ENCODE peak calls at places on chromosomes 11 and 22, in five cellular contexts. T, N, K, Q and M are unnamed samples.

GRCh38 chr22:44103735-44104134 is 77.0 kb upstream of the PARVG start:
- DNase-seq in T (no peak), N (no peak), Q (no peak), K (no peak), M (peak; percentile 4)

GRCh38 chr11:102603091-102603490 is 22.0 kb downstream of the MMP20 start:
- DNase-seq in N (no peak), K (no peak), Q (no peak), T (no peak), M (no peak)

GRCh38 chr11:106281455-106282173 is 204.2 kb downstream of the AASDHPPT start:
- DNase-seq in T (no peak), K (no peak), N (no peak), Q (no peak), M (no peak)

GRCh38 chr11:90220391-90220790 is 2.5 kb downstream of the CHORDC1 start:
- DNase-seq in N (no peak), Q (no peak), T (no peak), K (no peak), M (no peak)

GRCh38 chr11:47154738-47155570 is 21.7 kb downstream of the ARFGAP2 start:
- DNase-seq in N (no peak), Q (no peak), K (no peak), T (no peak), M (no peak)

GRCh38 chr11:1224109-1224485 is 1.2 kb downstream of the MUC5B start:
- DNase-seq in K (no peak), T (no peak), Q (no peak), N (no peak), M (no peak)

GRCh38 chr11:107157809-107158187 is 139.5 kb upstream of the GUCY1A2 start:
- DNase-seq in K (no peak), T (no peak), N (no peak), Q (no peak), M (no peak)

GRCh38 chr11:63609971-63610580 is 4.2 kb downstream of the PLAAT3 start:
- DNase-seq in N (no peak), T (no peak), Q (no peak), K (peak; percentile 75), M (no peak)

GRCh38 chr11:72599325-72600117 is 74.7 kb downstream of the PDE2A start:
- DNase-seq in N (no peak), T (no peak), K (no peak), Q (peak; percentile 4), M (no peak)